ENCODE peak calls at places on chromosomes 11 and 22, in nine cellular contexts. One of them, this sample, is unnamed.

GRCh38 chr11:122897606-122898210 is 15.1 kb downstream of the JHY start:
- DNase-seq in tibial nerve: no peak
- DNase-seq in T-helper 9 cell: no peak
- DNase-seq in putamen: no peak
- DNase-seq in WERI-Rb-1: no peak
- DNase-seq in GM12891: no peak
- DNase-seq in T-helper 1 cell: no peak
- DNase-seq in stromal cell of bone marrow: no peak
- DNase-seq in naive thymus-derived CD8-positive, alpha-beta T cell: no peak
- DNase-seq in this sample: no peak

GRCh38 chr11:36817336-36817965 is 219.4 kb upstream of the RAG2 start:
- DNase-seq in tibial nerve: no peak
- DNase-seq in T-helper 9 cell: no peak
- DNase-seq in putamen: no peak
- DNase-seq in WERI-Rb-1: no peak
- DNase-seq in GM12891: no peak
- DNase-seq in T-helper 1 cell: no peak
- DNase-seq in stromal cell of bone marrow: no peak
- DNase-seq in naive thymus-derived CD8-positive, alpha-beta T cell: no peak
- DNase-seq in this sample: no peak

GRCh38 chr11:61254403-61255025 is 13.5 kb downstream of the PGA5 start:
- DNase-seq in tibial nerve: no peak
- DNase-seq in T-helper 9 cell: peak
- DNase-seq in putamen: peak
- DNase-seq in WERI-Rb-1: peak
- DNase-seq in GM12891: peak
- DNase-seq in T-helper 1 cell: peak
- DNase-seq in stromal cell of bone marrow: peak
- DNase-seq in naive thymus-derived CD8-positive, alpha-beta T cell: peak
- DNase-seq in this sample: peak

GRCh38 chr11:95074806-95075563 is 8.3 kb downstream of the SRSF8 start:
- DNase-seq in tibial nerve: no peak
- DNase-seq in T-helper 9 cell: no peak
- DNase-seq in putamen: no peak
- DNase-seq in WERI-Rb-1: no peak
- DNase-seq in GM12891: no peak
- DNase-seq in T-helper 1 cell: no peak
- DNase-seq in stromal cell of bone marrow: no peak
- DNase-seq in naive thymus-derived CD8-positive, alpha-beta T cell: no peak
- DNase-seq in this sample: peak

GRCh38 chr11:128180446-128181089 is 406.8 kb downstream of the ETS1 start:
- DNase-seq in tibial nerve: no peak
- DNase-seq in T-helper 9 cell: no peak
- DNase-seq in putamen: no peak
- DNase-seq in WERI-Rb-1: no peak
- DNase-seq in GM12891: no peak
- DNase-seq in T-helper 1 cell: no peak
- DNase-seq in stromal cell of bone marrow: peak
- DNase-seq in naive thymus-derived CD8-positive, alpha-beta T cell: no peak
- DNase-seq in this sample: no peak

GRCh38 chr22:23113067-23113846 is 28.5 kb downstream of the RSPH14 start:
- DNase-seq in tibial nerve: no peak
- DNase-seq in T-helper 9 cell: no peak
- DNase-seq in putamen: peak
- DNase-seq in WERI-Rb-1: no peak
- DNase-seq in GM12891: no peak
- DNase-seq in T-helper 1 cell: no peak
- DNase-seq in stromal cell of bone marrow: no peak
- DNase-seq in naive thymus-derived CD8-positive, alpha-beta T cell: no peak
- DNase-seq in this sample: no peak

GRCh38 chr11:65429724-65430405 is 7.3 kb downstream of the NEAT1 start:
- DNase-seq in tibial nerve: no peak
- DNase-seq in T-helper 9 cell: no peak
- DNase-seq in putamen: peak
- DNase-seq in WERI-Rb-1: no peak
- DNase-seq in GM12891: no peak
- DNase-seq in T-helper 1 cell: no peak
- DNase-seq in stromal cell of bone marrow: peak
- DNase-seq in naive thymus-derived CD8-positive, alpha-beta T cell: no peak
- DNase-seq in this sample: peak

GRCh38 chr11:131840542-131840941 is 470.1 kb downstream of the NTM start:
- DNase-seq in tibial nerve: no peak
- DNase-seq in T-helper 9 cell: no peak
- DNase-seq in putamen: no peak
- DNase-seq in WERI-Rb-1: no peak
- DNase-seq in GM12891: no peak
- DNase-seq in T-helper 1 cell: no peak
- DNase-seq in stromal cell of bone marrow: no peak
- DNase-seq in naive thymus-derived CD8-positive, alpha-beta T cell: no peak
- DNase-seq in this sample: no peak

GRCh38 chr11:2737876-2738275 is 38.1 kb upstream of the KCNQ1OT1 start:
- DNase-seq in tibial nerve: no peak
- DNase-seq in T-helper 9 cell: no peak
- DNase-seq in putamen: no peak
- DNase-seq in WERI-Rb-1: no peak
- DNase-seq in GM12891: no peak
- DNase-seq in T-helper 1 cell: no peak
- DNase-seq in stromal cell of bone marrow: peak
- DNase-seq in naive thymus-derived CD8-positive, alpha-beta T cell: no peak
- DNase-seq in this sample: no peak

This sample was measured in thyroid gland.